ENCODE peak calls at places on chromosomes 12 and 14, in seven cellular contexts. A is left ventricle myocardium superior; X is stimulated activated CD4-positive, alpha-beta T cell treated with anti-CD3 and anti-CD28 coated beads, Interleukin-4, amount 100 ng/mL, for 24 hours; U is psoas muscle; K is nephron progenitor cell; O is NCI-H69; D is activated CD8-positive, alpha-beta T cell treated with anti-CD3 and anti-CD28 coated beads for 36 hours. E is an unnamed sample.

GRCh38 chr12:120261951-120262851 is 3.3 kb downstream of the PXN start:
- DNase-seq in A (no peak), X (peak; percentile 21), U (no peak), K (no peak), O (peak; percentile 92), D (peak; percentile 68), E (no peak)

GRCh38 chr12:94186461-94187237 is 38.3 kb downstream of the PLXNC1 start:
- DNase-seq in A (peak; percentile 66), X (no peak), U (peak; percentile 74), K (peak; percentile 93), O (peak; percentile 83), D (no peak), E (peak; percentile 84)

GRCh38 chr14:101843665-101844064 is 82.2 kb downstream of the PPP2R5C start:
- DNase-seq in A (no peak), X (peak; percentile 67), U (no peak), K (no peak), O (no peak), D (peak; percentile 81), E (no peak)

GRCh38 chr12:130953783-130954543 is at the start of gene ADGRD1:
- DNase-seq in A (peak; percentile 79), X (no peak), U (peak; percentile 80), K (peak; percentile 59), O (no peak), D (no peak), E (no peak)

GRCh38 chr14:103199141-103199540 is 75.9 kb downstream of the TNFAIP2 start:
- DNase-seq in A (no peak), X (no peak), U (no peak), K (no peak), O (no peak), D (no peak), E (no peak)

GRCh38 chr14:69535230-69535848 is 39.3 kb downstream of the CCDC177 start:
- DNase-seq in A (no peak), X (no peak), U (no peak), K (peak; percentile 67), O (peak; percentile 81), D (no peak), E (peak; percentile 76)

GRCh38 chr12:6943387-6943718 is 263 bp upstream of the RNU7-1 start:
- DNase-seq in A (peak; percentile 75), X (peak; percentile 85), U (peak; percentile 87), K (peak; percentile 71), O (peak; percentile 94), D (peak; percentile 88), E (peak; percentile 93)

GRCh38 chr12:103623716-103624115 is 36.6 kb downstream of the STAB2 start:
- DNase-seq in A (no peak), X (no peak), U (no peak), K (no peak), O (no peak), D (no peak), E (no peak)

GRCh38 chr14:32206552-32206951 is 3.5 kb upstream of the RNU6-8 start:
- DNase-seq in A (no peak), X (no peak), U (no peak), K (no peak), O (no peak), D (no peak), E (no peak)

GRCh38 chr14:103527408-103528157 is 1.4 kb upstream of the TRMT61A start:
- DNase-seq in A (peak; percentile 32), X (peak; percentile 40), U (no peak), K (no peak), O (no peak), D (peak; percentile 67), E (no peak)

GRCh38 chr12:116635487-116635886 is 76.3 kb downstream of the MAP1LC3B2 start:
- DNase-seq in A (no peak), X (no peak), U (no peak), K (no peak), O (no peak), D (no peak), E (no peak)

GRCh38 chr14:89364316-89364715 is 52.7 kb downstream of the FOXN3 start:
- DNase-seq in A (no peak), X (no peak), U (no peak), K (no peak), O (peak; percentile 45), D (no peak), E (no peak)

GRCh38 chr14:68464716-68465115 is 328.2 kb downstream of the ZFP36L1 start:
- DNase-seq in A (no peak), X (no peak), U (no peak), K (no peak), O (no peak), D (no peak), E (no peak)

GRCh38 chr12:47881826-47882427 is 22.9 kb downstream of the VDR start:
- DNase-seq in A (no peak), X (no peak), U (peak; percentile 66), K (no peak), O (no peak), D (no peak), E (no peak)

GRCh38 chr12:50185975-50186663 is 18.9 kb upstream of the CERS5 start:
- DNase-seq in A (no peak), X (no peak), U (no peak), K (no peak), O (peak; percentile 9), D (no peak), E (peak; percentile 85)